ENCODE peak calls at places on chromosomes 6 and 20, in ten cellular contexts. Z is IMR-90, A is fibroblast of mammary gland, I is ascending aorta, E is fibroblast of pulmonary artery, G is fibroblast of lung, J is foreskin fibroblast, V is body of pancreas, F is heart right ventricle, H is endodermal cell. U is an unnamed sample.

GRCh38 chr6:167839343-167839742 is 12.6 kb downstream of the AFDN start:
- DNase-seq in J (no peak), H (no peak), A (peak; percentile 70), I (no peak), E (peak; percentile 59), G (no peak), Z (no peak), V (no peak), F (no peak), U (no peak)

GRCh38 chr6:159008656-159009288 is 8.8 kb upstream of the RSPH3 start:
- DNase-seq in J (no peak), E (peak; percentile 58), I (no peak), H (no peak), F (no peak), A (peak; percentile 35), G (peak; percentile 57), V (no peak), Z (peak; percentile 28), U (no peak)

GRCh38 chr6:109612268-109612667 is 78.7 kb downstream of the AK9 start:
- DNase-seq in H (no peak), V (no peak), G (no peak), E (peak; percentile 2), I (no peak), Z (no peak), A (no peak), F (no peak), J (no peak), U (no peak)

GRCh38 chr6:111950661-111951426 is 77.6 kb upstream of the FYN start:
- DNase-seq in F (peak; percentile 20), G (peak; percentile 67), I (no peak), E (peak; percentile 47), V (no peak), H (no peak), A (peak; percentile 59), Z (peak; percentile 37), J (peak; percentile 43), U (no peak)

GRCh38 chr6:3292431-3293197 is 33.9 kb downstream of the PSMG4 start:
- DNase-seq in E (no peak), A (no peak), I (peak; percentile 52), V (peak; percentile 7), Z (no peak), G (no peak), J (no peak), F (no peak), H (peak; percentile 32), U (no peak)

GRCh38 chr6:16903470-16903869 is 142.2 kb upstream of the ATXN1 start:
- DNase-seq in E (peak; percentile 50), F (no peak), A (peak; percentile 80), Z (peak; percentile 83), I (no peak), J (peak; percentile 51), H (no peak), G (peak; percentile 78), V (no peak), U (no peak)

GRCh38 chr6:39100358-39100757 is 14.6 kb downstream of the SAYSD1 start:
- DNase-seq in H (no peak), J (no peak), A (no peak), F (no peak), G (no peak), E (no peak), Z (no peak), V (no peak), I (no peak), U (no peak)

GRCh38 chr6:105650367-105650766 is 247.5 kb upstream of the PREP start:
- DNase-seq in A (no peak), I (no peak), F (no peak), E (no peak), Z (no peak), V (no peak), G (no peak), H (no peak), J (no peak), U (no peak)

GRCh38 chr6:12356983-12357972 is 67.1 kb downstream of the EDN1 start:
- DNase-seq in F (no peak), A (peak; percentile 78), I (no peak), Z (no peak), E (no peak), V (no peak), G (no peak), J (peak; percentile 50), H (no peak), U (peak; percentile 45)

GRCh38 chr20:33162313-33162712 is 5.6 kb upstream of the BPIFA2 start:
- DNase-seq in Z (no peak), I (no peak), E (no peak), V (no peak), H (peak; percentile 17), A (no peak), J (no peak), F (no peak), G (no peak), U (no peak)

GRCh38 chr6:138653435-138653834 is 120.1 kb upstream of the CCDC28A start:
- DNase-seq in F (no peak), E (no peak), H (no peak), G (no peak), J (no peak), I (no peak), V (no peak), Z (no peak), A (no peak), U (no peak)

GRCh38 chr6:111842891-111843290 is 30.4 kb downstream of the FYN start:
- DNase-seq in J (no peak), Z (peak; percentile 34), G (no peak), H (no peak), V (no peak), A (no peak), E (peak; percentile 37), I (no peak), F (no peak), U (no peak)

GRCh38 chr6:96089173-96089572 is 73.4 kb downstream of the FUT9 start:
- DNase-seq in Z (no peak), V (no peak), F (no peak), J (no peak), A (no peak), E (no peak), G (no peak), I (no peak), H (peak; percentile 80), U (no peak)

GRCh38 chr6:129774697-129775447 is 64.9 kb upstream of the ARHGAP18 start:
- DNase-seq in Z (peak; percentile 82), E (peak; percentile 90), H (peak; percentile 95), G (peak; percentile 85), A (peak; percentile 86), J (peak; percentile 69), V (peak; percentile 72), F (peak; percentile 41), I (peak; percentile 84), U (peak; percentile 53)

GRCh38 chr6:155544677-155545076 is 89.0 kb upstream of the NOX3 start:
- DNase-seq in A (no peak), H (no peak), F (no peak), Z (no peak), I (no peak), E (no peak), J (no peak), V (peak; percentile 13), G (no peak), U (no peak)

GRCh38 chr20:63252157-63252780 is 2.0 kb downstream of the NKAIN4 start:
- DNase-seq in V (no peak), I (no peak), Z (no peak), F (no peak), G (no peak), J (no peak), A (no peak), H (no peak), E (no peak), U (no peak)

GRCh38 chr20:40607927-40608326 is 81.1 kb downstream of the MAFB start:
- DNase-seq in Z (no peak), E (no peak), J (no peak), A (no peak), G (no peak), F (no peak), I (no peak), H (no peak), V (no peak), U (no peak)

GRCh38 chr20:57061058-57061900 is 205.2 kb downstream of the BMP7 start:
- DNase-seq in J (peak; percentile 30), I (no peak), E (peak; percentile 3), F (no peak), A (no peak), H (peak; percentile 90), G (no peak), Z (no peak), V (no peak), U (no peak)

DNA sequence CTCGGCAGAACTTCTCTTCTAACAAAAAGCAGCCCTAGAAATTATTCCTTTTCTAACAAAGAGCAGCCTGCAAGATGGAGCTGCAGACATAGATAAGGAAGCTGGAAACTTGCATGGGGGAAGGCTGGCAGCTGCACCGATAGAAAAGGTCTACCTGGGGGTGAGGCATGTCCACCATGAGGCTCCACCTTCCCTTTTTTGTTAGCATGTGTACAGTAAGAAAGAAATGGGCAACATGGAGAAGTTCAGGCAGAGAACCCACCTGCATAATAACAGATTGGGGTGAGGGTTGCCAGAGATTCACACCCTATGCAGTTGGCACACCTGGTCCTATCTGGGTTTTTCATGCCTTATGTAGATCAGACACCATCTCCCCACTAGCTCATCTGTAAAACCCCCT is 25.4 kb downstream of the ZNF311 start:
- DNase-seq in H (no peak), V (no peak), E (no peak), I (no peak), F (no peak), J (no peak), Z (no peak), A (no peak), G (no peak), U (no peak)
- H3K4me3 ChIP-seq in H (no peak overlapping the region), V (no peak overlapping the region), E (no peak overlapping the region), I (no peak overlapping the region), F (no peak overlapping the region), J (no peak overlapping the region), Z (no peak overlapping the region), A (no peak overlapping the region), G (no peak overlapping the region), U (no peak overlapping the region)

GRCh38 chr6:132218063-132218696 is 183.1 kb downstream of the MOXD1 start:
- DNase-seq in H (no peak), G (peak; percentile 74), J (no peak), I (no peak), Z (peak; percentile 68), E (peak; percentile 68), F (no peak), A (peak; percentile 48), V (no peak), U (no peak)
- TF ChIP-seq CTCF in H (peak; percentile 79), G (peak; percentile 46), J (peak; percentile 51), I (peak; percentile 63), Z (peak; percentile 66), E (peak; percentile 51), F (peak; percentile 53), A (peak; percentile 59), V (peak; percentile 53), U (peak; percentile 50)

GRCh38 chr20:51457281-51457932 is 85.1 kb downstream of the NFATC2 start:
- DNase-seq in A (peak; percentile 88), H (no peak), I (no peak), J (peak; percentile 78), G (peak; percentile 76), V (peak; percentile 35), F (peak; percentile 44), E (peak; percentile 77), Z (peak; percentile 67), U (no peak)
- H3K4me3 ChIP-seq in A (no peak overlapping the region), H (no peak overlapping the region), I (peak overlapping the region; percentile 38), J (no peak overlapping the region), G (no peak overlapping the region), V (no peak overlapping the region), F (no peak overlapping the region), E (no peak overlapping the region), Z (no peak overlapping the region), U (no peak overlapping the region)

DNA sequence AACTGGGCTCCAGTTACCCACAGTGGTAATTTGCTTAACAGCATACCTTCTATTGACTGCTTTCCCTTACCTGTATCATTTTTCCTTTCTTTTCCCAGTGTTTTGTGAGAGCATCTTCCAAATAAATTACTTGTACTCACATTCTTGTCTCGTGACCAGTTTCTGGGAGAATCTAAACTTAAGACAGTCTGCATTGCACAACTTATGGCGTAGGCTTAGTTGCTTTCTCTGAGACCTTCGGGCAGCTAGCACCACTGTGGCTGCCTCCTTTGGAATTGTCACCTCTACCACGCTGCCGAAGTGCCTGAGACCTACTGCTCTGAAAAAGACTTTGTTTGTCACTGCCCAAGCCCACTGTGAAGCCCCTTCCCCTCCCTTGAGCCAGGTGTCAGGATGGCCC is 188.1 kb upstream of the BMP2 start:
- DNase-seq in G (no peak), Z (peak; percentile 62), H (no peak), J (no peak), V (no peak), I (no peak), F (no peak), A (peak; percentile 33), E (no peak), U (no peak)
- TF ChIP-seq CTCF in G (no peak), Z (no peak), H (no peak), J (no peak), V (no peak), I (no peak), F (no peak), A (no peak), E (no peak), U (no peak)

U was measured in AG09309.